ENCODE peak calls at places on chromosomes 11 and 22, in nine cellular contexts. One of them, this sample, is unnamed.
A peak's percentile ranks its signal among the peaks of the same experiment; 100 is the strongest.

GRCh38 chr11:62953811-62954210 is 31.0 kb downstream of the SLC22A6 start:
- DNase-seq in GM23248: peak; percentile 47
- DNase-seq in sigmoid colon: no peak
- DNase-seq in lung: no peak
- DNase-seq in SJCRH30: no peak
- DNase-seq in PC-3: peak; percentile 48
- DNase-seq in body of pancreas: no peak
- DNase-seq in psoas muscle: no peak
- DNase-seq in adrenal gland: no peak
- DNase-seq in this sample: no peak

GRCh38 chr11:96277696-96278038 is 65.3 kb downstream of the MAML2 start:
- DNase-seq in PC-3: no peak
- DNase-seq in psoas muscle: no peak
- DNase-seq in lung: no peak
- DNase-seq in GM23248: no peak
- DNase-seq in body of pancreas: no peak
- DNase-seq in SJCRH30: no peak
- DNase-seq in adrenal gland: no peak
- DNase-seq in sigmoid colon: no peak
- DNase-seq in this sample: no peak

GRCh38 chr11:70816156-70816678 is 417.9 kb downstream of the CTTN start:
- DNase-seq in adrenal gland: no peak
- DNase-seq in SJCRH30: no peak
- DNase-seq in psoas muscle: no peak
- DNase-seq in PC-3: no peak
- DNase-seq in body of pancreas: no peak
- DNase-seq in lung: no peak
- DNase-seq in GM23248: no peak
- DNase-seq in sigmoid colon: no peak
- DNase-seq in this sample: no peak

GRCh38 chr11:106585061-106585460 is 433.2 kb downstream of the GUCY1A2 start:
- DNase-seq in PC-3: peak; percentile 77
- DNase-seq in GM23248: peak; percentile 70
- DNase-seq in sigmoid colon: no peak
- DNase-seq in adrenal gland: no peak
- DNase-seq in SJCRH30: peak; percentile 1
- DNase-seq in lung: no peak
- DNase-seq in body of pancreas: no peak
- DNase-seq in psoas muscle: no peak
- DNase-seq in this sample: no peak

GRCh38 chr11:128707671-128708070 is 13.8 kb downstream of the FLI1 start:
- DNase-seq in GM23248: peak; percentile 91
- DNase-seq in lung: no peak
- DNase-seq in sigmoid colon: no peak
- DNase-seq in adrenal gland: no peak
- DNase-seq in psoas muscle: no peak
- DNase-seq in PC-3: peak; percentile 64
- DNase-seq in body of pancreas: no peak
- DNase-seq in SJCRH30: no peak
- DNase-seq in this sample: no peak

GRCh38 chr22:44884968-44885805 is 124.6 kb downstream of the PHF21B start:
- DNase-seq in body of pancreas: no peak
- DNase-seq in sigmoid colon: peak; percentile 47
- DNase-seq in lung: no peak
- DNase-seq in SJCRH30: no peak
- DNase-seq in psoas muscle: peak; percentile 36
- DNase-seq in PC-3: peak; percentile 80
- DNase-seq in GM23248: no peak
- DNase-seq in adrenal gland: no peak
- DNase-seq in this sample: no peak

GRCh38 chr11:67379061-67380058 is 6.0 kb upstream of the CLCF1 start:
- DNase-seq in GM23248: peak; percentile 94
- DNase-seq in lung: no peak
- DNase-seq in sigmoid colon: no peak
- DNase-seq in adrenal gland: peak; percentile 49
- DNase-seq in PC-3: peak; percentile 85
- DNase-seq in body of pancreas: no peak
- DNase-seq in psoas muscle: no peak
- DNase-seq in SJCRH30: no peak
- DNase-seq in this sample: no peak

GRCh38 chr11:34837246-34837856 is 78.8 kb downstream of the APIP start:
- DNase-seq in adrenal gland: no peak
- DNase-seq in GM23248: no peak
- DNase-seq in SJCRH30: no peak
- DNase-seq in sigmoid colon: no peak
- DNase-seq in PC-3: peak; percentile 6
- DNase-seq in lung: no peak
- DNase-seq in body of pancreas: no peak
- DNase-seq in psoas muscle: no peak
- DNase-seq in this sample: no peak

GRCh38 chr22:44337658-44338004 is 24.9 kb upstream of the SHISAL1 start:
- DNase-seq in body of pancreas: no peak
- DNase-seq in GM23248: peak; percentile 94
- DNase-seq in SJCRH30: no peak
- DNase-seq in PC-3: peak; percentile 56
- DNase-seq in adrenal gland: peak; percentile 64
- DNase-seq in lung: no peak
- DNase-seq in psoas muscle: no peak
- DNase-seq in sigmoid colon: peak; percentile 86
- DNase-seq in this sample: no peak

GRCh38 chr11:96307748-96308133 is 35.3 kb downstream of the MAML2 start:
- DNase-seq in adrenal gland: no peak
- DNase-seq in SJCRH30: peak; percentile 48
- DNase-seq in psoas muscle: no peak
- DNase-seq in GM23248: peak; percentile 92
- DNase-seq in PC-3: peak; percentile 98
- DNase-seq in body of pancreas: no peak
- DNase-seq in lung: no peak
- DNase-seq in sigmoid colon: no peak
- DNase-seq in this sample: peak; percentile 57

GRCh38 chr22:23471698-23472097 is 108.4 kb downstream of the IGLL1 start:
- DNase-seq in body of pancreas: no peak
- DNase-seq in adrenal gland: no peak
- DNase-seq in psoas muscle: no peak
- DNase-seq in SJCRH30: no peak
- DNase-seq in sigmoid colon: no peak
- DNase-seq in lung: no peak
- DNase-seq in GM23248: no peak
- DNase-seq in PC-3: no peak
- DNase-seq in this sample: no peak

GRCh38 chr11:74866557-74866956 is 82.3 kb downstream of the XRRA1 start:
- DNase-seq in PC-3: no peak
- DNase-seq in body of pancreas: no peak
- DNase-seq in GM23248: no peak
- DNase-seq in sigmoid colon: no peak
- DNase-seq in lung: no peak
- DNase-seq in psoas muscle: no peak
- DNase-seq in SJCRH30: no peak
- DNase-seq in adrenal gland: no peak
- DNase-seq in this sample: no peak

GRCh38 chr11:19275496-19275895 is 34.8 kb upstream of the E2F8 start:
- DNase-seq in body of pancreas: no peak
- DNase-seq in PC-3: peak; percentile 43
- DNase-seq in SJCRH30: no peak
- DNase-seq in psoas muscle: no peak
- DNase-seq in lung: no peak
- DNase-seq in adrenal gland: no peak
- DNase-seq in sigmoid colon: no peak
- DNase-seq in GM23248: peak; percentile 38
- DNase-seq in this sample: no peak

GRCh38 chr11:69956669-69957190 is 121.4 kb upstream of the ANO1 start:
- DNase-seq in GM23248: no peak
- DNase-seq in lung: no peak
- DNase-seq in SJCRH30: no peak
- DNase-seq in adrenal gland: no peak
- DNase-seq in sigmoid colon: no peak
- DNase-seq in psoas muscle: no peak
- DNase-seq in body of pancreas: no peak
- DNase-seq in PC-3: no peak
- DNase-seq in this sample: no peak

GRCh38 chr11:98601181-98601773 is 419.5 kb upstream of the CNTN5 start:
- DNase-seq in body of pancreas: no peak
- DNase-seq in lung: peak; percentile 47
- DNase-seq in SJCRH30: no peak
- DNase-seq in GM23248: no peak
- DNase-seq in psoas muscle: no peak
- DNase-seq in PC-3: no peak
- DNase-seq in sigmoid colon: peak; percentile 78
- DNase-seq in adrenal gland: no peak
- DNase-seq in this sample: no peak

DNA sequence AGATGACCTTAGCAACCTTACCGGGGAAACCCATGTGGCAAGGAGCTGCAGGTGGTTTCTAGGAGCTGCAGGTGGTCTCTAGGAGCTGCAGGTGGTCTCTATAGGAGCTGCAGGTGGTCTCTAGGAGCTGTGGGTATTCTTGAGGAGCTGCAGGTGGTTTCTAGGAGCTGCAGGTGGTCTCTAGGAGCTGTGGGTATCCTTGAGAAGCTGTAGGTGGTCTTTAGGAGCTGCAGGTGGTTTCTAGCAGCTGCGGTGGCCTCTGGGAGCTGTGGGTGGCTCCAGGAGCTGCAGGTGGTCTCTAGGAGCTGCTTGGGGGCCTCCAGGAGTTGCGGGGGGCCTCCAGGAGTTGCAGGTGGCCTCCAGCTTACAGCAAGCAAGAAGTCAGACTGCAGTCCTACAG is 997.5 kb downstream of the TBC1D22A start:
- DNase-seq in adrenal gland: no peak
- DNase-seq in body of pancreas: no peak
- DNase-seq in psoas muscle: no peak
- DNase-seq in GM23248: no peak
- DNase-seq in sigmoid colon: no peak
- DNase-seq in SJCRH30: no peak
- DNase-seq in lung: no peak
- DNase-seq in PC-3: no peak
- DNase-seq in this sample: no peak
- H3K9me3 ChIP-seq in adrenal gland: no peaks in the 10 kb centered on the region
- H3K9me3 ChIP-seq in body of pancreas: no peaks in the 10 kb centered on the region
- H3K9me3 ChIP-seq in psoas muscle: no peaks in the 10 kb centered on the region
- H3K9me3 ChIP-seq in GM23248: no peaks in the 10 kb centered on the region
- H3K9me3 ChIP-seq in sigmoid colon: no peaks in the 10 kb centered on the region
- H3K9me3 ChIP-seq in SJCRH30: peaks cover 2% of the 10 kb centered on the region
- H3K9me3 ChIP-seq in lung: peaks cover 12% of the 10 kb centered on the region
- H3K9me3 ChIP-seq in PC-3: no peaks in the 10 kb centered on the region
- H3K9me3 ChIP-seq in this sample: no peaks in the 10 kb centered on the region

DNA sequence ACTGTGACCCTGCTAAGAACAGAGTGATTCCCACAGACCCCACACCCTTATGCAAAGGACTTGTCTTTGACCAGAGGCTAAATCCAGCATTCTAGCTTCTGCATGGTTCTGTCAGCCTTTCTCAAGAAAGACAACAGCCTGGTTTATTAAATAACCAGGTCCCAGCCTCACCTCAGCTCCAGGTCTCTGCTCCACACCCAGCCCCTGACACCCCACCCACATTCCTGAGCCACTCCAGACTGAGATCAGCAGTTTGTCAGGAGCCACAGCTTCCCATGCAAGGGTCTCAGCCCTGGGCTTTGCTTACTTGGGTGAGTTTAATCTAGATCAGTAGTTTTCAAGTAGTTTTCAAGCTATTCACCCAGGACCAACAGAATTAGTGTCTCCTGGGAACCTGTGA is 69.1 kb downstream of the GALNT18 start:
- DNase-seq in sigmoid colon: no peak
- DNase-seq in lung: peak; percentile 71
- DNase-seq in SJCRH30: no peak
- DNase-seq in PC-3: peak; percentile 2
- DNase-seq in adrenal gland: no peak
- DNase-seq in GM23248: no peak
- DNase-seq in body of pancreas: peak; percentile 38
- DNase-seq in psoas muscle: no peak
- DNase-seq in this sample: peak; percentile 47
- H3K4me1 ChIP-seq in sigmoid colon: peaks cover 18% of the 10 kb centered on the region
- H3K4me1 ChIP-seq in lung: peaks cover 44% of the 10 kb centered on the region
- H3K4me1 ChIP-seq in SJCRH30: no peaks in the 10 kb centered on the region
- H3K4me1 ChIP-seq in PC-3: no peaks in the 10 kb centered on the region
- H3K4me1 ChIP-seq in adrenal gland: no peaks in the 10 kb centered on the region
- H3K4me1 ChIP-seq in GM23248: no peaks in the 10 kb centered on the region
- H3K4me1 ChIP-seq in body of pancreas: peaks cover 20% of the 10 kb centered on the region
- H3K4me1 ChIP-seq in psoas muscle: peaks cover 5% of the 10 kb centered on the region
- H3K4me1 ChIP-seq in this sample: peaks cover 8% of the 10 kb centered on the region

DNA sequence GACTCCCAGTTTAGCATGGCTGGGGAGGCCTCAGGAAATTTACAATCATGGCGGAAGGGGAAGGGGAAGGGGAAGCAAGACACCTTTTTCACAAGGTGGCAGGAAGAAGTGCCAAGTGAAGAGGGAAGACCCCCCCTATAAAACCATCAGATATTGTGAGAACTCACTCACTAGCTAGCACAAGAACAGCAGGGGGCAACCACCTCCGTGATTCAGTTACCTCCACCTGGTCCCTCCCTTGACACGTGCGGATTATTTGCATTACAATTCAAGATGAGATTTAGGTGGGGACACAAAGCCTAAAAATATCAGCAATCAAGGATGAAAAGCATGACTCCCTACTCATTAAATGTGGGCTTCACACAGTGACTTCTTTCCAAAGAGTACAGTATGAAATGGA is 155.0 kb upstream of the CCDC90B start:
- DNase-seq in lung: no peak
- DNase-seq in GM23248: no peak
- DNase-seq in SJCRH30: no peak
- DNase-seq in psoas muscle: no peak
- DNase-seq in body of pancreas: no peak
- DNase-seq in adrenal gland: no peak
- DNase-seq in sigmoid colon: no peak
- DNase-seq in PC-3: no peak
- DNase-seq in this sample: no peak
- H3K9me3 ChIP-seq in lung: no peaks in the 10 kb centered on the region
- H3K9me3 ChIP-seq in GM23248: no peaks in the 10 kb centered on the region
- H3K9me3 ChIP-seq in SJCRH30: no peaks in the 10 kb centered on the region
- H3K9me3 ChIP-seq in psoas muscle: no peaks in the 10 kb centered on the region
- H3K9me3 ChIP-seq in body of pancreas: no peaks in the 10 kb centered on the region
- H3K9me3 ChIP-seq in adrenal gland: no peaks in the 10 kb centered on the region
- H3K9me3 ChIP-seq in sigmoid colon: no peaks in the 10 kb centered on the region
- H3K9me3 ChIP-seq in PC-3: no peaks in the 10 kb centered on the region
- H3K9me3 ChIP-seq in this sample: no peaks in the 10 kb centered on the region

GRCh38 chr22:42612336-42612735 is 2.3 kb downstream of the POLDIP3 start:
- DNase-seq in sigmoid colon: no peak
- DNase-seq in PC-3: no peak
- DNase-seq in body of pancreas: no peak
- DNase-seq in GM23248: no peak
- DNase-seq in adrenal gland: no peak
- DNase-seq in SJCRH30: no peak
- DNase-seq in psoas muscle: no peak
- DNase-seq in lung: no peak
- DNase-seq in this sample: no peak
- H3K4me1 ChIP-seq in sigmoid colon: peaks cover 76% of the 10 kb centered on the region
- H3K4me1 ChIP-seq in PC-3: peaks cover 17% of the 10 kb centered on the region
- H3K4me1 ChIP-seq in body of pancreas: peaks cover 81% of the 10 kb centered on the region
- H3K4me1 ChIP-seq in GM23248: peaks cover 47% of the 10 kb centered on the region
- H3K4me1 ChIP-seq in adrenal gland: peaks cover 59% of the 10 kb centered on the region
- H3K4me1 ChIP-seq in SJCRH30: peaks cover 18% of the 10 kb centered on the region
- H3K4me1 ChIP-seq in psoas muscle: peaks cover 59% of the 10 kb centered on the region
- H3K4me1 ChIP-seq in lung: peaks cover 17% of the 10 kb centered on the region
- H3K4me1 ChIP-seq in this sample: peaks cover 32% of the 10 kb centered on the region